ENCODE peak calls at places on chromosomes 13 and 19, in ten cellular contexts. K is Caco-2; J is neural crest cell; X is ovary; R is right lobe of liver; M is CD4-positive, alpha-beta T cell; B is bronchial epithelial cell; H is mesothelial cell of epicardium; Y is transverse colon; S is AG09319. Q is an unnamed sample.

GRCh38 chr19:16338470-16339360 is 14.1 kb downstream of the KLF2 start:
- DNase-seq in Y (peak), R (no peak), X (peak), B (peak), M (peak), S (peak), H (no peak), J (no peak), K (no peak), Q (peak)

GRCh38 chr19:53957448-53958167 is 5.1 kb upstream of the CACNG8 start:
- DNase-seq in M (no peak), H (no peak), K (no peak), S (no peak), J (no peak), R (no peak), B (no peak), Y (no peak), X (no peak), Q (no peak)

GRCh38 chr13:93624371-93624777 is 397.8 kb downstream of the GPC6 start:
- DNase-seq in M (no peak), X (no peak), B (no peak), K (no peak), Y (no peak), R (no peak), H (no peak), J (no peak), S (no peak), Q (no peak)

GRCh38 chr13:79812070-79812850 is 331.3 kb downstream of the NDFIP2 start:
- DNase-seq in Y (no peak), B (no peak), M (no peak), R (no peak), X (no peak), H (no peak), K (no peak), S (no peak), J (no peak), Q (no peak)

GRCh38 chr13:48909088-48909389 is 66.7 kb upstream of the FNDC3A start:
- DNase-seq in X (no peak), J (no peak), Y (peak), K (no peak), H (no peak), S (no peak), R (peak), B (no peak), M (no peak), Q (no peak)

GRCh38 chr13:23851106-23851505 is 38.1 kb downstream of the MIPEP start:
- DNase-seq in R (no peak), S (no peak), J (no peak), Y (no peak), B (peak), K (no peak), H (no peak), M (no peak), X (no peak), Q (no peak)

GRCh38 chr19:3405261-3405653 is 38.9 kb downstream of the NFIC start:
- DNase-seq in R (no peak), S (no peak), K (no peak), H (no peak), B (no peak), Y (no peak), M (no peak), X (no peak), J (no peak), Q (no peak)

GRCh38 chr19:1261512-1261862 is 7.6 kb upstream of the CIRBP start:
- DNase-seq in M (no peak), Y (peak), R (no peak), J (no peak), B (no peak), S (no peak), X (peak), H (no peak), K (no peak), Q (no peak)

GRCh38 chr19:6718741-6719539 is 1.5 kb downstream of the C3 start:
- DNase-seq in B (no peak), S (no peak), M (no peak), H (no peak), R (peak), K (no peak), J (no peak), X (peak), Y (no peak), Q (no peak)

GRCh38 chr19:49125025-49125731 is 5.8 kb downstream of the PPFIA3 start:
- DNase-seq in Y (peak), M (no peak), R (no peak), K (peak), B (no peak), X (no peak), H (no peak), J (no peak), S (no peak), Q (no peak)
- TF ChIP-seq CTCF in Y (no peak), M (no peak), R (no peak), K (no peak), B (no peak), X (no peak), H (no peak), J (no peak), S (no peak), Q (no peak)

DNA sequence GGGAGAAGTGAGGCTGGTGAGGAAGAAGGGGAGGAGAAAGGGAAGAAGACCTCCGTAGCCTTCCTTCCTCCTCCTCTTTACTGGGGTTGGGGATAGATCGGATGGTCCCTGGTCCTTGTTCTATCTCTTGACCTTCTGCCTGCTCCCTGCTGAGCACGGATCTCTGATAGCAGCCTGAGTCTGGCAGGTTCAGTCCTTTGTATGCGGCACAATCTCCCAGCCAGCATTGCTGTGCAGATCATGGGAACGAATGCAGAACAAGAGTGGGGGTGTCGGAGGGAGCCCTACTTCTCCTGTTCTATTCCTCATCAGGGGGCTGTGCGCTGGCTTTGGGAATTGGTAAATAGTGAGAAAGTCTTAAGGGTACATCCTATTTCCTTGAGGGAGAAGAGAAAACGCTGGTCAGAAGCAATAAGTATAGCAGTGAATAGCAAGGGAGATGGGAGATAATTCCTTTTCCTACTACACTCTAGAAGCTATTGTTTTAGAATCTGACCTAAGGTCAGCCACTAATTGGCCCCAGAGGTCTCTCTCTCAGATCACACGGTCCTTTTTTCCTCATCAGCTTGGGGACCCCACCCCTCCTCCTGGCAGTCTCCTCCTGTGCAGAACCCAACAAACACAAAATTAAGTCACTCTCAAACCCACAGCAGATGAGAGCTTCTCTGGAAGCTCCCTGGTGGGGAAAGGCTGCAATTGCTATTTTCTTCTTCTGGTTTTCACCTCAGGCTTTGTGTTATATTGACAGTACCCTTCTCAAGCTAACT is 41.0 kb downstream of the KL start:
- DNase-seq in S (no peak), B (peak), X (no peak), R (no peak), K (no peak), Y (no peak), M (no peak), J (no peak), H (no peak), Q (no peak)
- TF ChIP-seq CTCF in S (peak), B (peak), X (no peak), R (peak), K (peak), Y (peak), M (no peak), J (peak), H (peak), Q (no peak)

GRCh38 chr19:10876459-10877240 is 5.3 kb downstream of the CARM1 start:
- DNase-seq in H (no peak), Y (peak), M (no peak), R (no peak), B (no peak), X (no peak), S (no peak), K (no peak), J (no peak), Q (no peak)
- TF ChIP-seq CTCF in H (no peak), Y (no peak), M (no peak), R (no peak), B (no peak), X (no peak), S (no peak), K (no peak), J (no peak), Q (no peak)

DNA sequence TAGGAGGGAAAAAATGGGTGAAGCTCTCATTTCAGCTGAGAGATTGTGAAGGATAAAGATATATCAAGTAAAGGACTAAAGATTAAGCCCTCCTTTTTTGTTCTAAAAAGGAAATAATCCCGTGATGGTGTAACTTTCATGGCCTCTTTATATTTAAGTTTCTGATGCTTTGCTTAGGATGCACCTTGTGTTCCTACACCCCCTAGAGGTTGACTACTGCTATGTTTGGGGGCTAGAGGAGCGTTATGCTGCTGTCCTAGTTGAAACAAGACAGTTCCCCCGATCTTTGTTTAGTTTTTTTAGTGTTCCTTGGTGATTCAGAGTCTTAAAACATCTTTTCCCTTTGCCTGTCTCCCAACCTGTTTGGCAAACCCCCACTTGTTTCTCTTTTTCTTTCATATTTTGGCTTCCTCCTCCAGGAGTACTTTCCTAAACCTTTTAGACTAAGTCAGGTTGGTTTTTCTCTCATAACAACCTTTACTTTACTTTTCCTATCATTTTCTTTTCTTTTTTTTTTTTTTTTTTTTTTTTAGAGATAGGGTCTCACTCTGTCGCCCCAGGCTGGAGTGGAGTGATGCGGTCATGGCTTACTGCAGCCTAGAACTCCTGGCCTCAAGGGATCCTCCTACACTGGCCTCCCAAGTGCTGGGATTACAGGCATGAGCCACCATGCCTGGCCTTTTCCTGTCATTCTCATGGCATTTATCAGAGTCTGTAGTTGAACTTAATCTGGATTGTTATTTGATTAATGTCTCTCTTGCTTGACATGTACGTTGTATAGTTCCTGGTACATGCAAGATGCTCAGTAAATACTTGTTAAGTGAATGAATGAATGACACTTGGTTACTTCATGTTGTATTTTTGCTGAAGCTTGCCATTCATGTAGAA is 2.8 kb downstream of the UBA2 start:
- DNase-seq in Y (no peak), H (no peak), S (no peak), B (peak), K (peak), X (no peak), J (no peak), R (no peak), M (peak), Q (no peak)
- TF ChIP-seq CTCF in Y (peak), H (no peak), S (peak), B (peak), K (peak), X (no peak), J (peak), R (peak), M (peak), Q (peak)

DNA sequence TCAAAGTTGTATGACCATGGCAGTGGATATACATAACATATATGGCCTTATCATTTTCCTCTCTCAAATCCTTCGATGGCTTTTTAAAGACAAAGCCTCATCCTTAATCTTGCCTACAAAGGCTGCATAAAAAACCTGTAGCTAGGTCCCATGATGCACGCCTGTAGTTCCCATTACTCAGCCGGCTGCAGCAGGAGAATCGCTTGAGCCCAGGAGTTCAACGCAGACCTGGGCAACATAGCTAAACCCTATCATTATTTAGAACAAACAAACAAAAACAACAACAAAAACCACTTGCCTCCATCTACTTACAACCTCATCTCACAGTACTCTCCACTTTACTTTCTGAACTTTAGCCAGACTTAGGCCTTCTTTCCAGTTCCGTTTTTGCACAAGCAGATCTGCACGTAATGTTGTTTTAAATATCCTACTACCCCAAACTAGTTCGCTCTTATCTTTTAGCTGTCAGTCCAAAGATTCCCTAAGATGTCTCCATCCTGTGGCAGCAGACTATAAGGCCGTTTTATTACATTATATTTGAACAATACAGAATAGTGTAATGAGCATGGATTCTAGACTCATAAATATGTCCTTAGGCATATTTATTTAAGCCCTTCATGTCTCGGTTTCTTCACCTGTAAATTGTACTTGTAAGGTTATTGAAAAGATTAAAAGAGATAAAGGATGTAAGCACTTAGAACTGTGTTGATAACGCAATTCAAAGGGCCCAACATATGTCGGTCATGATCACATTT is 969 bp upstream of the POMP start:
- DNase-seq in B (peak), Y (no peak), R (no peak), S (no peak), X (no peak), H (no peak), K (no peak), J (no peak), M (no peak), Q (no peak)
- TF ChIP-seq CTCF in B (no peak), Y (no peak), R (no peak), S (peak), X (no peak), H (no peak), K (no peak), J (no peak), M (no peak), Q (no peak)

GRCh38 chr13:111171629-111172028 is 56.5 kb downstream of the ARHGEF7 start:
- DNase-seq in R (no peak), H (no peak), Y (no peak), X (no peak), J (no peak), B (no peak), M (no peak), K (no peak), S (no peak), Q (no peak)
- TF ChIP-seq CTCF in R (no peak), H (no peak), Y (no peak), X (no peak), J (no peak), B (no peak), M (no peak), K (no peak), S (no peak), Q (no peak)

Q was measured in natural killer cell.